ENCODE peak calls at places on chromosomes 3 and 15, in five cellular contexts. Q is CD8-positive, alpha-beta T cell; E is lower lobe of right lung; M is adrenal gland; L is upper lobe of right lung. A is an unnamed sample.

GRCh38 chr15:90364251-90364650 is 12.2 kb downstream of the ZNF774 start:
- DNase-seq in Q (no peak), E (no peak), M (no peak), L (no peak), A (peak; percentile 78)

GRCh38 chr3:46100812-46101211 is 73.5 kb upstream of the XCR1 start:
- DNase-seq in Q (no peak), E (peak; percentile 51), M (no peak), L (no peak), A (no peak)

GRCh38 chr3:22296641-22297040 is 545.6 kb upstream of the ZNF385D start:
- DNase-seq in Q (no peak), E (no peak), M (no peak), L (no peak), A (peak; percentile 60)

GRCh38 chr3:82474140-82474539 is 712.7 kb upstream of the GBE1 start:
- DNase-seq in Q (no peak), E (no peak), M (no peak), L (no peak), A (no peak)

GRCh38 chr3:173395412-173396181 is 1.9 kb upstream of the NLGN1 start:
- DNase-seq in Q (peak; percentile 6), E (peak; percentile 90), M (peak; percentile 91), L (peak; percentile 93), A (peak; percentile 69)

GRCh38 chr3:162632672-162633071 is 1136.1 kb downstream of the OTOL1 start:
- DNase-seq in Q (no peak), E (no peak), M (no peak), L (no peak), A (no peak)

GRCh38 chr15:77025941-77026411 is 31.1 kb downstream of the PSTPIP1 start:
- DNase-seq in Q (no peak), E (peak; percentile 6), M (peak; percentile 35), L (peak; percentile 57), A (no peak)

GRCh38 chr15:84749111-84749991 is 959 bp downstream of the ZNF592 start:
- DNase-seq in Q (peak; percentile 17), E (peak; percentile 54), M (peak; percentile 77), L (peak; percentile 70), A (peak; percentile 34)

GRCh38 chr15:96331942-96332853 is 1.7 kb downstream of the NR2F2 start:
- DNase-seq in Q (no peak), E (peak; percentile 77), M (peak; percentile 77), L (peak; percentile 80), A (peak; percentile 52)

GRCh38 chr3:14799146-14799545 is 19.6 kb upstream of the FGD5 start:
- DNase-seq in Q (no peak), E (no peak), M (no peak), L (no peak), A (no peak)

GRCh38 chr3:11600501-11601282 is 43.0 kb downstream of the VGLL4 start:
- DNase-seq in Q (no peak), E (no peak), M (peak; percentile 97), L (peak; percentile 71), A (peak; percentile 99)

GRCh38 chr3:144760831-144761230 is 789.2 kb downstream of the DIPK2A start:
- DNase-seq in Q (no peak), E (no peak), M (no peak), L (no peak), A (no peak)

GRCh38 chr3:14001136-14001535 is 121.3 kb upstream of the WNT7A start:
- DNase-seq in Q (no peak), E (no peak), M (no peak), L (no peak), A (peak; percentile 5)

GRCh38 chr3:77370413-77370812 is 330.5 kb downstream of the ROBO2 start:
- DNase-seq in Q (no peak), E (no peak), M (no peak), L (no peak), A (no peak)

GRCh38 chr3:101926594-101927105 is 77.3 kb downstream of the NFKBIZ start:
- DNase-seq in Q (no peak), E (no peak), M (no peak), L (no peak), A (peak; percentile 83)

GRCh38 chr15:74635228-74635627 is 19.6 kb downstream of the CLK3 start:
- DNase-seq in Q (peak; percentile 58), E (peak; percentile 72), M (peak; percentile 80), L (peak; percentile 76), A (peak; percentile 72)

GRCh38 chr15:64566629-64567427 is 106.5 kb downstream of the ZNF609 start:
- DNase-seq in Q (no peak), E (no peak), M (no peak), L (no peak), A (no peak)

GRCh38 chr3:64190517-64191515 is 34.5 kb downstream of the PRICKLE2 start:
- DNase-seq in Q (no peak), E (no peak), M (no peak), L (no peak), A (peak; percentile 95)

GRCh38 chr3:9553949-9554513 is 409 bp upstream of the LHFPL4 start:
- DNase-seq in Q (no peak), E (no peak), M (no peak), L (no peak), A (no peak)

GRCh38 chr15:100650685-100651084 is 48.3 kb downstream of the ASB7 start:
- DNase-seq in Q (no peak), E (no peak), M (no peak), L (no peak), A (no peak)

GRCh38 chr3:146640361-146640760 is 35.2 kb upstream of the PLSCR5 start:
- DNase-seq in Q (no peak), E (no peak), M (no peak), L (no peak), A (no peak)

GRCh38 chr3:149330609-149331008 is 2.8 kb downstream of the TM4SF18 start:
- DNase-seq in Q (no peak), E (no peak), M (no peak), L (no peak), A (peak; percentile 13)

GRCh38 chr3:149333518-149333859 is at the start of gene TM4SF18:
- DNase-seq in Q (no peak), E (no peak), M (no peak), L (no peak), A (no peak)

GRCh38 chr3:149336925-149337324 is 3.5 kb upstream of the TM4SF18 start:
- DNase-seq in Q (no peak), E (no peak), M (no peak), L (no peak), A (peak; percentile 53)

GRCh38 chr3:149332781-149333517 is 487 bp downstream of the TM4SF18 start:
- DNase-seq in Q (no peak), E (no peak), M (no peak), L (no peak), A (no peak)

GRCh38 chr3:149332227-149332765 is 1.1 kb downstream of the TM4SF18 start:
- DNase-seq in Q (no peak), E (no peak), M (no peak), L (no peak), A (peak; percentile 18)
- H3K4me3 ChIP-seq in Q (no peak overlapping the region), E (peak overlapping the region; percentile 10), M (peak overlapping the region; percentile 32), L (peak overlapping the region; percentile 21), A (no peak overlapping the region)

GRCh38 chr3:31906182-31906581 is 74.9 kb downstream of the OSBPL10 start:
- DNase-seq in Q (no peak), E (no peak), M (no peak), L (no peak), A (peak; percentile 23)

GRCh38 chr3:31909455-31909854 is 71.6 kb downstream of the OSBPL10 start:
- DNase-seq in Q (no peak), E (no peak), M (no peak), L (no peak), A (no peak)

GRCh38 chr3:31911643-31912042 is 69.4 kb downstream of the OSBPL10 start:
- DNase-seq in Q (no peak), E (no peak), M (no peak), L (no peak), A (no peak)

GRCh38 chr3:31911124-31911523 is 69.9 kb downstream of the OSBPL10 start:
- DNase-seq in Q (no peak), E (no peak), M (no peak), L (no peak), A (no peak)

DNA sequence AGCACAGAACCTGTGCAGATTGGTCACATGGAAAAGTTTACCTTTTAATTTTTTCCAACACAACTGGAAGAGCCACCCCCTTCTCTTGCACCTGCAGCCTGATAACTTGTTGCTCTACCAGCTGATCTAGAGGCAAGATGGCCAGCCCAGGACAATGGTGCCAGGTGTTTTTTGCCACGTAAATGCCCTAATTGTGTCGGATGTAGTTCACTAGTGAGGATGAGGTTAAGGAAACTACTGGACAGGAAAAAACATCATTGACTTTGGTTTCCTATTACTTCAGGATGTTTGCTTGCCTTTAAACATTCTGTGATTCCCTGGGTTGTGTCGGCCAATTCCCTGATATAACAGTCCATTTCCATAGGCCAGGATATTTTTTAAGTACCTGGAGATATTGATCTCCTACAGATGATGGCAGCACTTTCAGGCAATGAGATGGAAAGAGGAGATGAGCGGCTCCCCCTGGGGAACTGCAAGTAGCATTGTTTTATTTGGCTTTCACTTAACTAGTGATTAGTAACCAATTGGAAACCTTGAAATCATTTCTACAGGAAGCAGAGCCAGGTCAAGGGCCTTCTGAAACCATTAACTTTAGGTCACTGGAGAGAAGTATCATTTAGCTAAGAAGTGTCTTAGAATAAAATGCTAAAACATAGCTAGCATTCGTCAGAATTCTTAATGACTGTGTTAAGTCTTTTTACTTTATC is 72.5 kb downstream of the OSBPL10 start:
- DNase-seq in Q (no peak), E (no peak), M (no peak), L (no peak), A (no peak)
- TF ChIP-seq CTCF in Q (no peak), E (no peak), M (no peak), L (no peak), A (no peak)

GRCh38 chr15:62068787-62069170 is 2.0 kb downstream of the C2CD4A start:
- DNase-seq in Q (no peak), E (no peak), M (no peak), L (no peak), A (no peak)

GRCh38 chr15:62067448-62068044 is 769 bp downstream of the C2CD4A start:
- DNase-seq in Q (no peak), E (peak; percentile 52), M (no peak), L (peak; percentile 71), A (no peak)

GRCh38 chr15:62069551-62069950 is 2.8 kb downstream of the C2CD4A start:
- DNase-seq in Q (no peak), E (no peak), M (no peak), L (no peak), A (no peak)

GRCh38 chr15:62068071-62068786 is 1.5 kb downstream of the C2CD4A start:
- DNase-seq in Q (no peak), E (peak; percentile 76), M (peak; percentile 64), L (peak; percentile 85), A (peak; percentile 13)

GRCh38 chr15:62066663-62067447 is at the start of gene C2CD4A:
- DNase-seq in Q (peak; percentile 19), E (peak; percentile 83), M (peak; percentile 90), L (peak; percentile 87), A (peak; percentile 44)
- H3K4me3 ChIP-seq in Q (peak within 1 kb of the TSS; percentile 50), E (peak within 1 kb of the TSS; percentile 61), M (peak within 1 kb of the TSS; percentile 66), L (peak within 1 kb of the TSS; percentile 58), A (peak within 1 kb of the TSS; percentile 32)

DNA sequence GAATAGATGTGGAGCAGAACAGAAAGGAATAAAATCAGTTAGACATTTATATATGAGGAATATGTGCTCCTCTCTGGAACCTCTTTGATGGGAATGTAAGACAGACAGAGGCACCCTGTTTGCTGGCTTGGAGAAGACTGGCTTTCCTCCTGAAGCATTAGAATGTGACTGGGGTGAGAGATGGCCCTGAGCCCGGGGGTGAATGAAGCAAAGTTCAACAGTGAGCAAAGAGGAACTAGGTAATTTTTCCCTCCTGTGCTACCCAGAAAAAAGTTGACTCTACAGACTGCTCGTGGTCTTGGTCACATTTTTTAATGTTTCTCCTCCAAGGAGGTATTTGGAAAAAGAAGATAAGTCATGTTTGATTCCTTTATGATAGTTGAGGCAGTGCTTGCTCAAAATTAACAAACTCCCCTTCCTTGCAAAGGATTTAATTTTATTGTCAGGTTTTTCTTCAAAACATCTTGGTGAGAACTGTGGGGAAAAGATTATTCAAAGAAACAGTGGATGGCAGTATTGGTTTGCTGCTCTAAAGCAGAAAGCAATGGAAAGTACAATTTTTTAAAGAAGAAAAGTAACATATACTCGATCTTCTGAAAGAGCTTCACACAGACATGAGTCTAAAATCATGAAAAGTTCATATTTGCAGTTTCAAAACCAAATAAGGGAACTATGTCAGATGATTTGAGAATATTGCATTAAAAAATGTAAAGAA is 370.4 kb upstream of the CDIN1 start:
- DNase-seq in Q (no peak), E (no peak), M (no peak), L (no peak), A (peak; percentile 55)
- TF ChIP-seq CTCF in Q (no peak), E (no peak), M (peak; percentile 17), L (no peak), A (peak; percentile 38)